ENCODE peak calls at places on chromosomes 13 and 19, in five cellular contexts. W, B, D, V and X are unnamed samples.

GRCh38 chr19:30228726-30229523 is 143.3 kb upstream of the ZNF536 start:
- DNase-seq in V (no peak), B (no peak), D (no peak), W (no peak), X (no peak)

GRCh38 chr19:44685877-44686276 is 13.1 kb upstream of the CEACAM16 start:
- DNase-seq in V (peak), D (no peak), B (peak), W (peak), X (no peak)

GRCh38 chr13:93174260-93174659 is 52.3 kb upstream of the GPC6 start:
- DNase-seq in D (no peak), W (no peak), B (no peak), V (no peak), X (no peak)

GRCh38 chr19:37304190-37304883 is 66.6 kb upstream of the ZNF527 start:
- DNase-seq in B (no peak), V (peak), D (no peak), W (no peak), X (peak)

GRCh38 chr19:33906578-33907335 is 110.1 kb downstream of the KCTD15 start:
- DNase-seq in V (peak), B (peak), W (no peak), D (no peak), X (no peak)

GRCh38 chr19:55670280-55671053 is 4.6 kb upstream of the EPN1 start:
- DNase-seq in D (no peak), V (no peak), W (no peak), B (no peak), X (no peak)

GRCh38 chr13:113209336-113209879 is at the start of gene CUL4A:
- DNase-seq in W (peak), B (peak), V (peak), D (peak), X (peak)

GRCh38 chr13:113616991-113617749 is 32.6 kb downstream of the TFDP1 start:
- DNase-seq in B (peak), D (no peak), V (no peak), W (no peak), X (no peak)

GRCh38 chr19:17680235-17680722 is 7.9 kb downstream of the UNC13A start:
- DNase-seq in D (peak), V (peak), W (peak), B (no peak), X (peak)

GRCh38 chr19:31351212-31352193 is 2.3 kb upstream of the TSHZ3 start:
- DNase-seq in B (peak), W (no peak), V (peak), D (no peak), X (no peak)

GRCh38 chr13:20425819-20426219 is 99.8 kb downstream of the CRYL1 start:
- DNase-seq in V (no peak), W (no peak), D (no peak), B (no peak), X (no peak)

GRCh38 chr19:19034204-19034624 is 811 bp downstream of the ARMC6 start:
- DNase-seq in B (peak), V (peak), W (peak), D (peak), X (peak)

GRCh38 chr13:40479196-40479845 is 187.1 kb downstream of the FOXO1 start:
- DNase-seq in B (no peak), V (no peak), W (no peak), D (no peak), X (no peak)

GRCh38 chr19:51010066-51010795 is 8.8 kb upstream of the KLK8 start:
- DNase-seq in V (no peak), B (no peak), D (no peak), W (no peak), X (no peak)

GRCh38 chr13:104385409-104385808 is 1319.2 kb upstream of the SLC10A2 start:
- DNase-seq in B (peak), W (no peak), D (no peak), V (peak), X (no peak)

GRCh38 chr19:48480476-48481190 is 11.5 kb downstream of the CYTH2 start:
- DNase-seq in B (peak), W (no peak), V (peak), D (no peak), X (no peak)

GRCh38 chr13:33870046-33870668 is 52.2 kb downstream of the RFC3 start:
- DNase-seq in W (no peak), D (peak), V (no peak), B (no peak), X (no peak)

GRCh38 chr19:15262011-15262410 is 29.8 kb upstream of the EPHX3 start:
- DNase-seq in W (no peak), B (no peak), D (no peak), V (no peak), X (no peak)

GRCh38 chr13:33519561-33520479 is 234.3 kb upstream of the STARD13 start:
- DNase-seq in B (peak), W (no peak), V (peak), D (no peak), X (no peak)

GRCh38 chr19:33110201-33110910 is 21.6 kb upstream of the WDR88 start:
- DNase-seq in B (peak), V (peak), W (no peak), D (no peak), X (no peak)

GRCh38 chr13:31049833-31050232 is 111.9 kb downstream of the HSPH1 start:
- DNase-seq in W (no peak), D (no peak), B (no peak), V (no peak), X (no peak)

GRCh38 chr19:40592170-40592569 is 9.0 kb upstream of the LTBP4 start:
- DNase-seq in W (peak), B (peak), D (peak), V (peak), X (no peak)

GRCh38 chr19:42613666-42614065 is 18.9 kb upstream of the CEACAM8 start:
- DNase-seq in D (no peak), W (no peak), B (no peak), V (no peak), X (no peak)